ENCODE peak calls at places on chromosomes 13 and 19, in ten cellular contexts. X, E, J, L, U, M, R, Q, B and O are unnamed samples.

GRCh38 chr13:34722931-34723330 is 219.1 kb upstream of the NBEA start:
- DNase-seq in X (no peak), E (no peak), J (no peak), L (no peak), U (no peak), M (no peak), R (no peak), Q (no peak), B (no peak), O (no peak)

GRCh38 chr13:113559061-113559460 is 25.5 kb upstream of the TFDP1 start:
- DNase-seq in X (no peak), E (no peak), J (no peak), L (no peak), U (no peak), M (no peak), R (no peak), Q (no peak), B (no peak), O (no peak)

GRCh38 chr19:16425019-16425418 is 46.8 kb downstream of the EPS15L1 start:
- DNase-seq in X (no peak), E (no peak), J (no peak), L (no peak), U (no peak), M (no peak), R (no peak), Q (no peak), B (no peak), O (no peak)

GRCh38 chr19:37594982-37595382 is 306 bp downstream of the ZNF540 start:
- DNase-seq in X (peak), E (no peak), J (peak), L (peak), U (peak), M (peak), R (peak), Q (no peak), B (peak), O (peak)

GRCh38 chr19:32230441-32230840 is 115.0 kb upstream of the ZNF507 start:
- DNase-seq in X (no peak), E (no peak), J (no peak), L (no peak), U (no peak), M (no peak), R (no peak), Q (no peak), B (no peak), O (no peak)

GRCh38 chr19:29662604-29663404 is 2.5 kb upstream of the PLEKHF1 start:
- DNase-seq in X (no peak), E (peak), J (no peak), L (peak), U (no peak), M (no peak), R (peak), Q (peak), B (peak), O (peak)

GRCh38 chr19:10007811-10008211 is 2.5 kb downstream of the COL5A3 start:
- DNase-seq in X (no peak), E (peak), J (no peak), L (no peak), U (no peak), M (no peak), R (peak), Q (no peak), B (no peak), O (no peak)

GRCh38 chr19:42412223-42412622 is 15.0 kb downstream of the LIPE start:
- DNase-seq in X (no peak), E (peak), J (no peak), L (no peak), U (peak), M (no peak), R (peak), Q (no peak), B (no peak), O (no peak)

GRCh38 chr13:25169951-25170553 is 2.0 kb downstream of the AMER2 start:
- DNase-seq in X (no peak), E (no peak), J (no peak), L (no peak), U (no peak), M (no peak), R (no peak), Q (no peak), B (no peak), O (no peak)

GRCh38 chr13:51396352-51396751 is 56.5 kb downstream of the INTS6 start:
- DNase-seq in X (no peak), E (no peak), J (no peak), L (no peak), U (no peak), M (no peak), R (peak), Q (no peak), B (no peak), O (no peak)

GRCh38 chr13:67230243-67230773 is at the start of gene PCDH9:
- DNase-seq in X (peak), E (peak), J (peak), L (peak), U (peak), M (peak), R (peak), Q (peak), B (peak), O (peak)